ENCODE peak calls at places on chromosomes 2 and 18, in nine cellular contexts. B, T, S, N, F, L, Q, R and M are unnamed samples.

GRCh38 chr2:168798888-168799410 is 3.5 kb upstream of the NOSTRIN start:
- DNase-seq in B (no peak), T (no peak), S (no peak), N (no peak), F (no peak), L (no peak), Q (no peak), R (no peak), M (no peak)

GRCh38 chr2:99956232-99957030 is 186.0 kb downstream of the AFF3 start:
- DNase-seq in B (no peak), T (no peak), S (no peak), N (no peak), F (no peak), L (no peak), Q (no peak), R (no peak), M (no peak)

GRCh38 chr2:52828112-52828511 is 939.5 kb upstream of the CHAC2 start:
- DNase-seq in B (no peak), T (no peak), S (no peak), N (no peak), F (no peak), L (no peak), Q (no peak), R (no peak), M (no peak)

GRCh38 chr18:63321291-63321690 is 1.7 kb upstream of the BCL2 start:
- DNase-seq in B (no peak), T (no peak), S (no peak), N (no peak), F (no peak), L (no peak), Q (no peak), R (no peak), M (no peak)

GRCh38 chr2:216279459-216279858 is 92.8 kb downstream of the MARCHF4 start:
- DNase-seq in B (peak; percentile 38), T (no peak), S (no peak), N (no peak), F (no peak), L (no peak), Q (no peak), R (no peak), M (no peak)

GRCh38 chr2:206533977-206534376 is 90.6 kb downstream of the ADAM23 start:
- DNase-seq in B (no peak), T (no peak), S (no peak), N (no peak), F (no peak), L (no peak), Q (no peak), R (no peak), M (no peak)

GRCh38 chr2:3224681-3225080 is 152.9 kb downstream of the EIPR1 start:
- DNase-seq in B (no peak), T (no peak), S (no peak), N (no peak), F (no peak), L (no peak), Q (no peak), R (no peak), M (no peak)

GRCh38 chr2:54704688-54705605 is 18.5 kb upstream of the EML6 start:
- DNase-seq in B (peak; percentile 77), T (peak; percentile 42), S (no peak), N (peak; percentile 40), F (no peak), L (no peak), Q (no peak), R (no peak), M (no peak)

GRCh38 chr18:44823286-44823685 is 142.6 kb downstream of the SETBP1 start:
- DNase-seq in B (no peak), T (no peak), S (no peak), N (no peak), F (no peak), L (no peak), Q (no peak), R (no peak), M (no peak)

DNA sequence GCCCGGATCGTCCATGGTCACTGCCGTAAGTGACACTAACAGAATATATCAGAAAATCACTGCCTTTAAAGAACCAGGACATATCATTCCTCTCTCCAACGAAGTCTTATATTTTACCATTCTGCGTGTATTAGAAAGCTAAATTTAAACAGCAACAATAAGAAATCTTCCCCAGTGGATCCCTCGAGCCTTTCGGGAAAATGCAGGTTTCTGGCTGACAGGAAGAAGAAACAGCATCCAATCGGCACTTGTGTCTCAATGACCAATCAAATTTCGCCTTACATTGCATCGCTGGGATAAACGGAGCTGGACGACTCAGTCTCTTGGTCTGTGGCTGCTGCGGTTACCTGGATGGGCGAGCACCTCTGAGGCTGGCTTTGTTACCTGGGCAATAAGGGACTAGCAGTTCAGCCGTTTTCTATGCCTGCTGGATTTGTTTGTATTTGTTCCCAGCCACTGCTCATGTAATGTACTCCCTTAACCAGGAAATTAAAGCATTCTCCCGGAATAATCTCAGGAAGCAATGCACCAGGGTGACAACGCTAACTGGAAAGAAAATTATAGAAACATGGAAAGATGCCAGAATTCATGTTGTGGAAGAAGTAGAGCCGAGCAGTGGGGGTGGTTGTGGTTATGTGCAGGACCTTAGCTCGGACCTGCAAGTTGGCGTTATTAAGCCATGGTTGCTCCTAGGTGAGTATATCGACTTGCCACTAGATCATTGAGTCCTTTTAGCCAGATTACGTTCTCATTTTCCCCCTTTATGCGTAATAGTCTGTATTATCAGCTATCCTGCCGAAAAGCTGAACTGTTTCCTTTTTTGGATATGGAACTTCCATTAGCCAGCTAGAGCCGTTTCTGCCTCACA is at the start of gene DUSP19:
- DNase-seq in B (peak; percentile 91), T (peak; percentile 97), S (peak; percentile 86), N (peak; percentile 86), F (peak; percentile 70), L (peak; percentile 93), Q (peak; percentile 93), R (no peak), M (peak; percentile 98)
- TF ChIP-seq POLR2A in B (peak; percentile 46), T (peak; percentile 91), S (peak; percentile 52), N (peak; percentile 90), F (peak; percentile 71), L (no peak), Q (no peak), R (no peak), M (peak; percentile 60)

GRCh38 chr2:163771596-163771995 is 35.8 kb upstream of the FIGN start:
- DNase-seq in B (no peak), T (no peak), S (no peak), N (peak; percentile 2), F (no peak), L (no peak), Q (no peak), R (no peak), M (no peak)

GRCh38 chr2:163778045-163778753 is 42.4 kb upstream of the FIGN start:
- DNase-seq in B (peak; percentile 62), T (peak; percentile 15), S (no peak), N (peak; percentile 15), F (no peak), L (no peak), Q (no peak), R (no peak), M (no peak)

GRCh38 chr2:163773276-163773675 is 37.5 kb upstream of the FIGN start:
- DNase-seq in B (no peak), T (no peak), S (no peak), N (no peak), F (no peak), L (no peak), Q (no peak), R (no peak), M (no peak)

GRCh38 chr2:163775304-163775703 is 39.5 kb upstream of the FIGN start:
- DNase-seq in B (no peak), T (no peak), S (no peak), N (no peak), F (no peak), L (no peak), Q (no peak), R (no peak), M (no peak)

DNA sequence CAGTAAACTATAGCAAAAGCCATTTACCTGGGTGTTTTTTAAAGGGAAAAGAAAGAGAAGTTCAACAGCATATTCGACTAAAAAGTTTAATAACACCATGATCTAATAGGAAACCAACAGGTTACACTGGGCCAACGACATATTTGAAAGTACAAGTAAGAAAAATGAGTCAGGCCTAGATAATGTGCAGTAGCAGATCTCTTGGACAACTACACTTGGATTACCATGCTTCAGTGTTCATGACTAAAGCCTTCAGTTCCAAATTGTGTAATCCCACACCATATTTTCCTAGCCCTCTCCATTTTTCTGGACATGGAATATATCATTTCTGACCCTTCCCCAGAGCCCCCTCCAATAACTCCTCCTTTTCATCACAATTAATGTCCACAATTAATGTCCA is 39.1 kb upstream of the FIGN start:
- DNase-seq in B (peak; percentile 81), T (peak; percentile 19), S (no peak), N (peak; percentile 24), F (no peak), L (no peak), Q (no peak), R (no peak), M (no peak)
- H3K4me1 ChIP-seq in B (no peaks in the 10 kb centered on the region), T (peaks cover 47% of the 10 kb centered on the region), S (no peaks in the 10 kb centered on the region), N (peaks cover 51% of the 10 kb centered on the region), F (no peaks in the 10 kb centered on the region), L (peaks cover 3% of the 10 kb centered on the region), Q (no peaks in the 10 kb centered on the region), R (peaks cover 33% of the 10 kb centered on the region), M (no peaks in the 10 kb centered on the region)

GRCh38 chr2:24491626-24492282 is 700 bp downstream of the NCOA1 start:
- DNase-seq in B (no peak), T (no peak), S (peak; percentile 76), N (peak; percentile 52), F (peak; percentile 71), L (peak; percentile 81), Q (no peak), R (no peak), M (peak; percentile 58)

GRCh38 chr2:24492283-24493272 is 1.5 kb downstream of the NCOA1 start:
- DNase-seq in B (no peak), T (no peak), S (no peak), N (no peak), F (no peak), L (no peak), Q (no peak), R (no peak), M (peak; percentile 49)

GRCh38 chr2:24489942-24490673 is 946 bp upstream of the NCOA1 start:
- DNase-seq in B (peak; percentile 46), T (no peak), S (no peak), N (peak; percentile 58), F (no peak), L (no peak), Q (no peak), R (no peak), M (peak; percentile 37)

GRCh38 chr2:24489465-24489864 is 1.6 kb upstream of the NCOA1 start:
- DNase-seq in B (no peak), T (no peak), S (no peak), N (no peak), F (no peak), L (no peak), Q (no peak), R (no peak), M (no peak)

GRCh38 chr2:24490674-24491625 is at the start of gene NCOA1:
- DNase-seq in B (peak; percentile 85), T (peak; percentile 75), S (peak; percentile 92), N (peak; percentile 91), F (peak; percentile 94), L (peak; percentile 92), Q (peak; percentile 73), R (peak; percentile 58), M (peak; percentile 92)
- TF ChIP-seq POLR2A in B (peak; percentile 35), T (peak; percentile 10), S (peak; percentile 33), N (peak; percentile 85), F (peak; percentile 58), L (peak; percentile 43), Q (peak; percentile 7), R (no peak), M (no peak)

DNA sequence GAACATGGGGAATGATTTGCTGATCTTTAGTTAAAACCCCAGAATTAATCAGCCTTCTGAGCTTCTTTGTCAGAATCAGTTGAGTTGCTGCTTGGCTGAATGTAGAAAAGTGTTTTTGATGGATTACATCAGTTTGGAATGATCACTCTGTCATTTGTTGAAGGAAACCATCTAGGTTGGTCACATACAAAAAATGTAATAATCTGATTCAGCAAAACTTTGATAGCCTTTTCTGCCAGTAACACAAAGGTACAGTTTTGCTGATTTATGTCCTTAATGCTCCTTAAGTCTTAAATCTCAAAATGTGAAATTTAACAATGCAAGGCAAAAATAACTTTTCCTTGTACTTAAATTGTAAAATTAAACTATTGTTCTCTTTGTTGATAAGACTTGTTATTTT is 74.3 kb downstream of the GALNT13 start:
- DNase-seq in B (no peak), T (no peak), S (no peak), N (no peak), F (no peak), L (no peak), Q (no peak), R (no peak), M (no peak)
- H3K4me1 ChIP-seq in B (no peaks in the 10 kb centered on the region), T (no peaks in the 10 kb centered on the region), S (no peaks in the 10 kb centered on the region), N (peaks cover under 1% of the 10 kb centered on the region), F (no peaks in the 10 kb centered on the region), L (no peaks in the 10 kb centered on the region), Q (no peaks in the 10 kb centered on the region), R (no peaks in the 10 kb centered on the region), M (no peaks in the 10 kb centered on the region)